ENCODE peak calls at places on chromosome 11, in five cellular contexts. One of them, this sample, is unnamed.

GRCh38 chr11:2221591-2221990 is 48.8 kb downstream of the ASCL2 start:
- DNase-seq in posterior cingulate gyrus: no peak
- DNase-seq in AG04450: no peak
- DNase-seq in neural crest cell: no peak
- DNase-seq in psoas muscle: no peak
- DNase-seq in this sample: no peak

GRCh38 chr11:75603791-75604736 is 42.0 kb downstream of the SERPINH1 start:
- DNase-seq in posterior cingulate gyrus: no peak
- DNase-seq in AG04450: peak
- DNase-seq in neural crest cell: no peak
- DNase-seq in psoas muscle: no peak
- DNase-seq in this sample: no peak

GRCh38 chr11:67562951-67563350 is 20.7 kb upstream of the GSTP1 start:
- DNase-seq in posterior cingulate gyrus: no peak
- DNase-seq in AG04450: no peak
- DNase-seq in neural crest cell: no peak
- DNase-seq in psoas muscle: no peak
- DNase-seq in this sample: no peak

GRCh38 chr11:2188745-2189144 is 17.1 kb upstream of the TH start:
- DNase-seq in posterior cingulate gyrus: no peak
- DNase-seq in AG04450: no peak
- DNase-seq in neural crest cell: no peak
- DNase-seq in psoas muscle: no peak
- DNase-seq in this sample: no peak

GRCh38 chr11:114162719-114163123 is 103.2 kb downstream of the ZBTB16 start:
- DNase-seq in posterior cingulate gyrus: peak
- DNase-seq in AG04450: peak
- DNase-seq in neural crest cell: no peak
- DNase-seq in psoas muscle: peak
- DNase-seq in this sample: peak

GRCh38 chr11:47078751-47079524 is 97.7 kb downstream of the ARFGAP2 start:
- DNase-seq in posterior cingulate gyrus: no peak
- DNase-seq in AG04450: no peak
- DNase-seq in neural crest cell: no peak
- DNase-seq in psoas muscle: no peak
- DNase-seq in this sample: no peak

GRCh38 chr11:118530180-118530682 is 761 bp upstream of the TMEM25 start:
- DNase-seq in posterior cingulate gyrus: no peak
- DNase-seq in AG04450: no peak
- DNase-seq in neural crest cell: no peak
- DNase-seq in psoas muscle: no peak
- DNase-seq in this sample: no peak

GRCh38 chr11:96334219-96334618 is 8.8 kb downstream of the MAML2 start:
- DNase-seq in posterior cingulate gyrus: no peak
- DNase-seq in AG04450: no peak
- DNase-seq in neural crest cell: no peak
- DNase-seq in psoas muscle: no peak
- DNase-seq in this sample: no peak

GRCh38 chr11:103007521-103007920 is 52.0 kb upstream of the MMP13 start:
- DNase-seq in posterior cingulate gyrus: no peak
- DNase-seq in AG04450: no peak
- DNase-seq in neural crest cell: no peak
- DNase-seq in psoas muscle: no peak
- DNase-seq in this sample: no peak

GRCh38 chr11:111185259-111185658 is 60.3 kb upstream of the POU2AF2 start:
- DNase-seq in posterior cingulate gyrus: no peak
- DNase-seq in AG04450: no peak
- DNase-seq in neural crest cell: no peak
- DNase-seq in psoas muscle: no peak
- DNase-seq in this sample: no peak

GRCh38 chr11:64716471-64717267 is 6.3 kb downstream of the NRXN2 start:
- DNase-seq in posterior cingulate gyrus: no peak
- DNase-seq in AG04450: no peak
- DNase-seq in neural crest cell: no peak
- DNase-seq in psoas muscle: no peak
- DNase-seq in this sample: no peak

GRCh38 chr11:130801287-130802146 is 114.8 kb downstream of the SNX19 start:
- DNase-seq in posterior cingulate gyrus: no peak
- DNase-seq in AG04450: no peak
- DNase-seq in neural crest cell: no peak
- DNase-seq in psoas muscle: no peak
- DNase-seq in this sample: no peak

GRCh38 chr11:77103319-77103718 is 679 bp downstream of the OMP start:
- DNase-seq in posterior cingulate gyrus: no peak
- DNase-seq in AG04450: no peak
- DNase-seq in neural crest cell: no peak
- DNase-seq in psoas muscle: no peak
- DNase-seq in this sample: no peak